ENCODE peak calls at places on chromosome 14, in four cellular contexts. N is transverse colon; L is cardiac fibroblast; V is naive thymus-derived CD4-positive, alpha-beta T cell. Z is an unnamed sample.

GRCh38 chr14:66401447-66402095 is 84.6 kb upstream of the CCDC196 start:
- DNase-seq in N (no peak), L (peak; percentile 25), V (no peak), Z (no peak)

GRCh38 chr14:94008234-94008633 is 11.1 kb downstream of the CCDC197 start:
- DNase-seq in N (no peak), L (no peak), V (no peak), Z (no peak)

GRCh38 chr14:30257946-30258661 is 300.9 kb upstream of the G2E3 start:
- DNase-seq in N (no peak), L (no peak), V (no peak), Z (no peak)

GRCh38 chr14:44854114-44854513 is 107.6 kb downstream of the KLHL28 start:
- DNase-seq in N (no peak), L (no peak), V (peak; percentile 4), Z (no peak)

GRCh38 chr14:51674294-51675002 is 22.7 kb downstream of the FRMD6 start:
- DNase-seq in N (no peak), L (peak; percentile 48), V (no peak), Z (no peak)

GRCh38 chr14:92680781-92681650 is 67.4 kb downstream of the LGMN start:
- DNase-seq in N (peak; percentile 85), L (peak; percentile 83), V (peak; percentile 69), Z (no peak)

GRCh38 chr14:76776306-76777251 is 15.3 kb downstream of the VASH1 start:
- DNase-seq in N (no peak), L (no peak), V (no peak), Z (no peak)

GRCh38 chr14:21106191-21106505 is 5.3 kb downstream of the TMEM253 start:
- DNase-seq in N (no peak), L (peak; percentile 66), V (no peak), Z (no peak)

GRCh38 chr14:31489680-31490079 is 1.8 kb upstream of the GPR33 start:
- DNase-seq in N (no peak), L (no peak), V (no peak), Z (peak; percentile 16)

GRCh38 chr14:77823378-77823777 is 23.5 kb downstream of the ADCK1 start:
- DNase-seq in N (no peak), L (no peak), V (no peak), Z (no peak)

GRCh38 chr14:31363331-31364073 is 56.8 kb downstream of the HEATR5A start:
- DNase-seq in N (no peak), L (no peak), V (no peak), Z (no peak)

GRCh38 chr14:102645746-102646440 is 53.4 kb downstream of the RCOR1 start:
- DNase-seq in N (no peak), L (peak; percentile 24), V (no peak), Z (no peak)

GRCh38 chr14:83568141-83568540 is 1961.8 kb upstream of the FLRT2 start:
- DNase-seq in N (no peak), L (no peak), V (no peak), Z (no peak)

GRCh38 chr14:69303086-69303485 is 43.1 kb downstream of the GALNT16 start:
- DNase-seq in N (no peak), L (no peak), V (no peak), Z (no peak)

GRCh38 chr14:75433631-75434556 is 6.1 kb downstream of the JDP2 start:
- DNase-seq in N (no peak), L (no peak), V (no peak), Z (no peak)

GRCh38 chr14:56195727-56196126 is 77.5 kb downstream of the PELI2 start:
- DNase-seq in N (peak; percentile 37), L (no peak), V (peak; percentile 11), Z (peak; percentile 45)

GRCh38 chr14:55353686-55354467 is 57.8 kb downstream of the ATG14 start:
- DNase-seq in N (peak; percentile 26), L (no peak), V (peak; percentile 51), Z (no peak)

GRCh38 chr14:102155150-102155549 is 15.5 kb downstream of the WDR20 start:
- DNase-seq in N (no peak), L (peak; percentile 63), V (no peak), Z (no peak)

GRCh38 chr14:96797943-96798349 is 764 bp downstream of the VRK1 start:
- DNase-seq in N (no peak), L (no peak), V (no peak), Z (no peak)

GRCh38 chr14:101219896-101220703 is 316.6 kb upstream of the RTL1 start:
- DNase-seq in N (no peak), L (no peak), V (no peak), Z (no peak)

GRCh38 chr14:61525293-61526011 is 169.9 kb upstream of the HIF1A start:
- DNase-seq in N (peak; percentile 38), L (peak; percentile 82), V (no peak), Z (peak; percentile 59)

GRCh38 chr14:65879218-65880009 is 466.9 kb downstream of the FUT8 start:
- DNase-seq in N (no peak), L (peak; percentile 47), V (no peak), Z (no peak)

GRCh38 chr14:27688823-27689444 is 1077.7 kb upstream of the FOXG1 start:
- DNase-seq in N (no peak), L (no peak), V (no peak), Z (no peak)

GRCh38 chr14:89549381-89550102 is 132.5 kb upstream of the FOXN3 start:
- DNase-seq in N (no peak), L (peak; percentile 13), V (no peak), Z (no peak)

GRCh38 chr14:32468955-32469354 is 139.9 kb downstream of the AKAP6 start:
- DNase-seq in N (no peak), L (peak; percentile 86), V (no peak), Z (no peak)

GRCh38 chr14:105497671-105498429 is 6.8 kb downstream of the TEDC1 start:
- DNase-seq in N (no peak), L (no peak), V (no peak), Z (no peak)

GRCh38 chr14:104680056-104680805 is 9.2 kb upstream of the INF2 start:
- DNase-seq in N (peak; percentile 54), L (peak; percentile 79), V (no peak), Z (no peak)

GRCh38 chr14:23605931-23606585 is 27.5 kb upstream of the JPH4 start:
- DNase-seq in N (no peak), L (no peak), V (no peak), Z (peak; percentile 70)

GRCh38 chr14:64410084-64410774 is 22.1 kb downstream of the MTHFD1 start:
- DNase-seq in N (no peak), L (peak; percentile 45), V (no peak), Z (no peak)

GRCh38 chr14:79842270-79842669 is 369.0 kb downstream of the DIO2 start:
- DNase-seq in N (no peak), L (peak; percentile 63), V (no peak), Z (no peak)

GRCh38 chr14:89767861-89768268 is 186.7 kb downstream of the EFCAB11 start:
- DNase-seq in N (peak; percentile 51), L (peak; percentile 73), V (peak; percentile 74), Z (peak; percentile 74)

GRCh38 chr14:35818346-35819115 is 7.6 kb upstream of the BRMS1L start:
- DNase-seq in N (peak; percentile 32), L (peak; percentile 61), V (peak; percentile 19), Z (no peak)

GRCh38 chr14:24307575-24308341 is at the start of gene CIDEB:
- DNase-seq in N (peak; percentile 86), L (peak; percentile 68), V (peak; percentile 51), Z (no peak)

GRCh38 chr14:89022274-89022673 is 197.8 kb downstream of the TTC8 start:
- DNase-seq in N (no peak), L (no peak), V (no peak), Z (no peak)

GRCh38 chr14:51604078-51604477 is 47.6 kb upstream of the FRMD6 start:
- DNase-seq in N (no peak), L (peak; percentile 87), V (no peak), Z (no peak)

GRCh38 chr14:94051779-94052178 is 25.6 kb downstream of the OTUB2 start:
- DNase-seq in N (no peak), L (no peak), V (no peak), Z (no peak)

GRCh38 chr14:68076451-68076850 is 256.9 kb downstream of the RAD51B start:
- DNase-seq in N (no peak), L (peak; percentile 14), V (no peak), Z (no peak)

GRCh38 chr14:68079941-68080697 is 260.5 kb downstream of the RAD51B start:
- DNase-seq in N (no peak), L (no peak), V (no peak), Z (no peak)

GRCh38 chr14:68075382-68076029 is 255.9 kb downstream of the RAD51B start:
- DNase-seq in N (no peak), L (no peak), V (no peak), Z (no peak)

GRCh38 chr14:68074765-68075381 is 255.3 kb downstream of the RAD51B start:
- DNase-seq in N (no peak), L (peak; percentile 10), V (no peak), Z (no peak)
- H3K4me3 ChIP-seq in N (no peak overlapping the region), L (no peak overlapping the region), V (no peak overlapping the region), Z (no peak overlapping the region)

GRCh38 chr14:60151715-60152114 is 13.5 kb downstream of the DHRS7 start:
- DNase-seq in N (peak; percentile 60), L (peak; percentile 84), V (peak; percentile 66), Z (no peak)
- H3K4me3 ChIP-seq in N (no peak overlapping the region), L (no peak overlapping the region), V (no peak overlapping the region), Z (no peak overlapping the region)

GRCh38 chr14:91369628-91370445 is 47.8 kb downstream of the CCDC88C start:
- DNase-seq in N (no peak), L (no peak), V (no peak), Z (no peak)
- H3K4me3 ChIP-seq in N (no peak overlapping the region), L (no peak overlapping the region), V (peak overlapping the region; percentile 33), Z (peak overlapping the region; percentile 15)

GRCh38 chr14:50321009-50321660 is 9.0 kb downstream of the DMAC2L start:
- DNase-seq in N (peak; percentile 75), L (peak; percentile 96), V (peak; percentile 77), Z (peak; percentile 77)
- H3K4me3 ChIP-seq in N (no peak overlapping the region), L (no peak overlapping the region), V (peak overlapping the region; percentile 15), Z (no peak overlapping the region)

DNA sequence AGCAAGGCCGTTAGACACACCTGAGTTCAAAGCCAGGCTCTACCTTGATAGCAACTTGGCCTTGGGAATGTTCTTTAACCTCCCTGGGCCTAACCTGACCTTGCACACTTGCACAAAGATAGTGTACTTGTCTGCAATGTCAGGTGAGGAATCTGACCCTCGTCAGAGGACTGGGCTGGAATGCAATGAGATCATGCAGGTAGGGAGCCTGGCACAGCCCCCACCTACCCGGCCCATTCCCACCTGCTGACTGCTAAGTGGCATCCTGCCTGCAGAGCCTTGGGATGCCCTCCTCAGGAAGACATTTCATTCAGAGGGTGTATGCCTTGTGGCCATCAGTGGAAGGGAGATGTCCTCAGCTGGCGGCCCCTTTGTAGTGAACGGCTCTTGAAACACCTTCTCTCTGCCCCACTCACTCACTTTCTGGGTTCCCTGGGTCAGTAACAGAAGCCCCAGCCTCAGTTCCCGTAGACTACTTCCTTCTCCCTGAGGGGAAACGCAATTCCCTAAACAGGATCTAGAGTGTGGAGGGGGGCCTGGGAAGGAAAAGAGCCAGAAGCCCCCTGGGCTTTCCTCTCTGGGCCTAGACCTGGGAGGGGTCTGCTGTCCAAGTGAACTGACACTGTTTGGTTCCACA is 68.0 kb upstream of the DICER1 start:
- DNase-seq in N (no peak), L (no peak), V (no peak), Z (no peak)
- H3K4me3 ChIP-seq in N (no peak overlapping the region), L (no peak overlapping the region), V (no peak overlapping the region), Z (no peak overlapping the region)